ENCODE peak calls at places on chromosomes 2 and 18, in five cellular contexts. One of them, this sample, is unnamed.

GRCh38 chr2:69065735-69066336 is 52.9 kb downstream of the ANTXR1 start:
- DNase-seq in KBM-7: no peak
- DNase-seq in adrenal gland: no peak
- DNase-seq in left cardiac atrium: no peak
- DNase-seq in HuH-7.5: no peak
- DNase-seq in this sample: no peak

GRCh38 chr2:21453728-21454127 is 330.0 kb downstream of the TDRD15 start:
- DNase-seq in HuH-7.5: no peak
- DNase-seq in adrenal gland: no peak
- DNase-seq in KBM-7: no peak
- DNase-seq in left cardiac atrium: no peak
- DNase-seq in this sample: no peak

GRCh38 chr2:147110317-147110716 is 734.5 kb upstream of the ACVR2A start:
- DNase-seq in left cardiac atrium: no peak
- DNase-seq in adrenal gland: no peak
- DNase-seq in KBM-7: no peak
- DNase-seq in HuH-7.5: no peak
- DNase-seq in this sample: no peak

GRCh38 chr2:35978218-35978617 is 377.4 kb upstream of the CRIM1 start:
- DNase-seq in adrenal gland: no peak
- DNase-seq in HuH-7.5: no peak
- DNase-seq in KBM-7: no peak
- DNase-seq in left cardiac atrium: no peak
- DNase-seq in this sample: no peak

GRCh38 chr2:132437852-132438649 is 21.4 kb downstream of the GPR39 start:
- DNase-seq in HuH-7.5: no peak
- DNase-seq in adrenal gland: no peak
- DNase-seq in KBM-7: no peak
- DNase-seq in left cardiac atrium: no peak
- DNase-seq in this sample: no peak

GRCh38 chr2:28185153-28185552 is 207.5 kb upstream of the FOSL2 start:
- DNase-seq in KBM-7: no peak
- DNase-seq in adrenal gland: no peak
- DNase-seq in HuH-7.5: no peak
- DNase-seq in left cardiac atrium: no peak
- DNase-seq in this sample: no peak

GRCh38 chr2:3187467-3187866 is 190.2 kb downstream of the EIPR1 start:
- DNase-seq in adrenal gland: no peak
- DNase-seq in HuH-7.5: no peak
- DNase-seq in KBM-7: no peak
- DNase-seq in left cardiac atrium: no peak
- DNase-seq in this sample: no peak

GRCh38 chr2:233061007-233061590 is 957 bp downstream of the INPP5D start:
- DNase-seq in HuH-7.5: no peak
- DNase-seq in left cardiac atrium: no peak
- DNase-seq in KBM-7: peak
- DNase-seq in adrenal gland: no peak
- DNase-seq in this sample: peak

GRCh38 chr2:128631698-128632490 is 313.2 kb upstream of the HS6ST1 start:
- DNase-seq in HuH-7.5: no peak
- DNase-seq in KBM-7: no peak
- DNase-seq in adrenal gland: no peak
- DNase-seq in left cardiac atrium: no peak
- DNase-seq in this sample: no peak

GRCh38 chr2:151902829-151903228 is 74.6 kb upstream of the ARL5A start:
- DNase-seq in KBM-7: no peak
- DNase-seq in left cardiac atrium: no peak
- DNase-seq in HuH-7.5: no peak
- DNase-seq in adrenal gland: no peak
- DNase-seq in this sample: no peak

GRCh38 chr2:191301971-191302370 is 56.8 kb downstream of the MYO1B start:
- DNase-seq in adrenal gland: no peak
- DNase-seq in KBM-7: no peak
- DNase-seq in HuH-7.5: no peak
- DNase-seq in left cardiac atrium: no peak
- DNase-seq in this sample: no peak

GRCh38 chr18:10838594-10838993 is 310.8 kb downstream of the PIEZO2 start:
- DNase-seq in HuH-7.5: no peak
- DNase-seq in KBM-7: no peak
- DNase-seq in left cardiac atrium: no peak
- DNase-seq in adrenal gland: no peak
- DNase-seq in this sample: no peak

GRCh38 chr2:54634012-54634411 is 89.5 kb upstream of the EML6 start:
- DNase-seq in KBM-7: no peak
- DNase-seq in adrenal gland: no peak
- DNase-seq in HuH-7.5: no peak
- DNase-seq in left cardiac atrium: no peak
- DNase-seq in this sample: no peak

GRCh38 chr2:215933141-215933540 is 80.2 kb downstream of the MREG start:
- DNase-seq in HuH-7.5: no peak
- DNase-seq in left cardiac atrium: no peak
- DNase-seq in KBM-7: no peak
- DNase-seq in adrenal gland: no peak
- DNase-seq in this sample: no peak

GRCh38 chr2:188079176-188079575 is 212.5 kb upstream of the GULP1 start:
- DNase-seq in HuH-7.5: no peak
- DNase-seq in adrenal gland: no peak
- DNase-seq in left cardiac atrium: no peak
- DNase-seq in KBM-7: no peak
- DNase-seq in this sample: no peak

GRCh38 chr18:8696749-8697211 is 8.6 kb upstream of the MTCL1 start:
- DNase-seq in left cardiac atrium: peak
- DNase-seq in KBM-7: peak
- DNase-seq in HuH-7.5: peak
- DNase-seq in adrenal gland: peak
- DNase-seq in this sample: peak

GRCh38 chr2:231883468-231883881 is 42.7 kb downstream of the NPPC start:
- DNase-seq in HuH-7.5: no peak
- DNase-seq in KBM-7: peak
- DNase-seq in left cardiac atrium: no peak
- DNase-seq in adrenal gland: no peak
- DNase-seq in this sample: no peak

GRCh38 chr2:173355132-173355865 is 627 bp downstream of the CDCA7 start:
- DNase-seq in KBM-7: peak
- DNase-seq in left cardiac atrium: peak
- DNase-seq in adrenal gland: peak
- DNase-seq in HuH-7.5: peak
- DNase-seq in this sample: peak

GRCh38 chr2:84631047-84631446 is 114.7 kb downstream of the DNAH6 start:
- DNase-seq in adrenal gland: no peak
- DNase-seq in HuH-7.5: peak
- DNase-seq in KBM-7: peak
- DNase-seq in left cardiac atrium: no peak
- DNase-seq in this sample: peak

GRCh38 chr2:138632066-138632465 is 130.5 kb downstream of the SPOPL start:
- DNase-seq in HuH-7.5: no peak
- DNase-seq in KBM-7: no peak
- DNase-seq in adrenal gland: no peak
- DNase-seq in left cardiac atrium: no peak
- DNase-seq in this sample: no peak

GRCh38 chr2:238811765-238812164 is 36.1 kb upstream of the TWIST2 start:
- DNase-seq in KBM-7: no peak
- DNase-seq in adrenal gland: no peak
- DNase-seq in left cardiac atrium: no peak
- DNase-seq in HuH-7.5: no peak
- DNase-seq in this sample: no peak

GRCh38 chr2:144449028-144449406 is 70.9 kb downstream of the ZEB2 start:
- DNase-seq in KBM-7: no peak
- DNase-seq in HuH-7.5: no peak
- DNase-seq in adrenal gland: peak
- DNase-seq in left cardiac atrium: no peak
- DNase-seq in this sample: no peak

GRCh38 chr18:30572214-30572613 is 470.3 kb downstream of the DSC3 start:
- DNase-seq in KBM-7: no peak
- DNase-seq in HuH-7.5: no peak
- DNase-seq in left cardiac atrium: no peak
- DNase-seq in adrenal gland: no peak
- DNase-seq in this sample: no peak

GRCh38 chr2:187867165-187867564 is 312.9 kb upstream of the TFPI start:
- DNase-seq in KBM-7: no peak
- DNase-seq in HuH-7.5: no peak
- DNase-seq in left cardiac atrium: no peak
- DNase-seq in adrenal gland: no peak
- DNase-seq in this sample: no peak